ENCODE peak calls at places on chromosomes 16 and 17, in eight cellular contexts. B is activated CD8-positive, alpha-beta T cell treated with anti-CD3 and anti-CD28 coated beads for 36 hours; X is AG08396; S is ureter; R is WERI-Rb-1; V is Jurkat, Clone E6-1; F is cardiac muscle cell; Q is central memory CD4-positive, alpha-beta T cell. I is an unnamed sample.
A peak's percentile ranks its signal among the peaks of the same experiment; 100 is the strongest.

GRCh38 chr17:32241521-32242094 is 24.0 kb upstream of the RHBDL3 start:
- DNase-seq in B (no peak), X (no peak), S (no peak), R (no peak), V (no peak), F (no peak), Q (no peak), I (no peak)

GRCh38 chr17:38881600-38882191 is 11.8 kb downstream of the LASP1 start:
- DNase-seq in B (peak; percentile 85), X (peak; percentile 55), S (peak; percentile 77), R (no peak), V (no peak), F (peak; percentile 72), Q (no peak), I (no peak)

GRCh38 chr16:62596101-62596500 is 559.9 kb upstream of the CDH8 start:
- DNase-seq in B (no peak), X (no peak), S (no peak), R (no peak), V (no peak), F (no peak), Q (no peak), I (no peak)

GRCh38 chr16:25988089-25988488 is 296.3 kb downstream of the HS3ST4 start:
- DNase-seq in B (no peak), X (no peak), S (no peak), R (peak; percentile 65), V (no peak), F (no peak), Q (no peak), I (no peak)

GRCh38 chr17:57895382-57896060 is 45.7 kb upstream of the MRPS23 start:
- DNase-seq in B (no peak), X (no peak), S (no peak), R (no peak), V (no peak), F (no peak), Q (no peak), I (no peak)

GRCh38 chr16:79212114-79212791 is 388.3 kb downstream of the MAF start:
- DNase-seq in B (no peak), X (no peak), S (no peak), R (peak; percentile 9), V (no peak), F (no peak), Q (no peak), I (no peak)

GRCh38 chr17:4043862-4044261 is 79.6 kb upstream of the ATP2A3 start:
- DNase-seq in B (peak; percentile 81), X (no peak), S (no peak), R (no peak), V (peak; percentile 71), F (no peak), Q (peak; percentile 50), I (no peak)

GRCh38 chr17:6374761-6375312 is 60.1 kb downstream of the AIPL1 start:
- DNase-seq in B (peak; percentile 89), X (peak; percentile 27), S (peak; percentile 50), R (no peak), V (no peak), F (peak; percentile 49), Q (no peak), I (no peak)

GRCh38 chr16:22633280-22633679 is 122.6 kb downstream of the NPIPB5 start:
- DNase-seq in B (no peak), X (no peak), S (no peak), R (no peak), V (no peak), F (no peak), Q (no peak), I (no peak)

GRCh38 chr17:47253541-47254402 is at the start of gene ITGB3:
- DNase-seq in B (peak; percentile 74), X (peak; percentile 88), S (peak; percentile 76), R (peak; percentile 88), V (peak; percentile 37), F (peak; percentile 88), Q (peak; percentile 40), I (peak; percentile 60)

GRCh38 chr17:28728364-28729200 is at the start of gene NEK8:
- DNase-seq in B (peak; percentile 100), X (peak; percentile 95), S (peak; percentile 98), R (peak; percentile 95), V (peak; percentile 90), F (peak; percentile 94), Q (peak; percentile 96), I (peak; percentile 96)

GRCh38 chr16:57264950-57265371 is 19.5 kb downstream of the PLLP start:
- DNase-seq in B (no peak), X (no peak), S (no peak), R (no peak), V (no peak), F (no peak), Q (no peak), I (no peak)

GRCh38 chr17:1494736-1495253 is 2.3 kb upstream of the MYO1C start:
- DNase-seq in B (no peak), X (no peak), S (no peak), R (no peak), V (no peak), F (no peak), Q (no peak), I (no peak)

GRCh38 chr16:88453621-88454314 is 688 bp downstream of the ZFPM1 start:
- DNase-seq in B (peak; percentile 59), X (no peak), S (no peak), R (no peak), V (no peak), F (peak; percentile 59), Q (no peak), I (no peak)

GRCh38 chr17:73155410-73156165 is 9.2 kb upstream of the SSTR2 start:
- DNase-seq in B (no peak), X (no peak), S (no peak), R (peak; percentile 95), V (no peak), F (no peak), Q (no peak), I (no peak)

GRCh38 chr17:64041912-64042311 is 21.5 kb upstream of the ICAM2 start:
- DNase-seq in B (no peak), X (no peak), S (no peak), R (no peak), V (no peak), F (no peak), Q (peak; percentile 41), I (no peak)

GRCh38 chr16:50671644-50672260 is 9.4 kb downstream of the SNX20 start:
- DNase-seq in B (peak; percentile 77), X (peak; percentile 43), S (no peak), R (peak; percentile 62), V (peak; percentile 19), F (no peak), Q (peak; percentile 37), I (no peak)

GRCh38 chr17:65243838-65244237 is 106.7 kb downstream of the RGS9 start:
- DNase-seq in B (peak; percentile 42), X (peak; percentile 68), S (no peak), R (no peak), V (peak; percentile 85), F (no peak), Q (peak; percentile 10), I (peak; percentile 75)

GRCh38 chr17:1617620-1618174 is 10.9 kb downstream of the SLC43A2 start:
- DNase-seq in B (no peak), X (no peak), S (no peak), R (no peak), V (no peak), F (no peak), Q (no peak), I (peak; percentile 52)

GRCh38 chr17:45334701-45335677 is 18.2 kb upstream of the MAP3K14 start:
- DNase-seq in B (no peak), X (no peak), S (peak; percentile 27), R (no peak), V (no peak), F (no peak), Q (no peak), I (no peak)